ENCODE peak calls at places on chromosome 21, in seven cellular contexts. D, I, U, S, N, X and T are unnamed samples.

GRCh38 chr21:26715116-26715515 is 130.1 kb downstream of the ADAMTS1 start:
- DNase-seq in D (no peak), I (no peak), U (no peak), S (no peak), N (no peak), X (no peak), T (no peak)

GRCh38 chr21:27590271-27590670 is 623.4 kb upstream of the ADAMTS5 start:
- DNase-seq in D (no peak), I (no peak), U (no peak), S (no peak), N (peak), X (no peak), T (no peak)

GRCh38 chr21:33359446-33359845 is 34.7 kb downstream of the IFNAR1 start:
- DNase-seq in D (no peak), I (no peak), U (no peak), S (no peak), N (no peak), X (no peak), T (no peak)

GRCh38 chr21:38806153-38806941 is 618 bp downstream of the ETS2 start:
- DNase-seq in D (peak), I (peak), U (peak), S (no peak), N (no peak), X (peak), T (no peak)

GRCh38 chr21:44052071-44052829 is 40.1 kb downstream of the TRAPPC10 start:
- DNase-seq in D (peak), I (peak), U (no peak), S (no peak), N (no peak), X (no peak), T (no peak)

GRCh38 chr21:39640754-39641153 is 28.0 kb downstream of the B3GALT5 start:
- DNase-seq in D (no peak), I (no peak), U (no peak), S (no peak), N (no peak), X (no peak), T (peak)

GRCh38 chr21:34928637-34929036 is 120.5 kb downstream of the RUNX1 start:
- DNase-seq in D (no peak), I (no peak), U (no peak), S (no peak), N (no peak), X (no peak), T (no peak)

GRCh38 chr21:15508554-15508953 is 221.2 kb upstream of the USP25 start:
- DNase-seq in D (no peak), I (no peak), U (no peak), S (no peak), N (no peak), X (no peak), T (no peak)

GRCh38 chr21:44520326-44521300 is 19.4 kb downstream of the KRTAP10-1 start:
- DNase-seq in D (no peak), I (no peak), U (peak), S (no peak), N (no peak), X (no peak), T (no peak)

GRCh38 chr21:17612023-17612564 is 607 bp downstream of the BTG3 start:
- DNase-seq in D (peak), I (peak), U (peak), S (peak), N (peak), X (peak), T (peak)

GRCh38 chr21:41488080-41488479 is 19.9 kb downstream of the TMPRSS2 start:
- DNase-seq in D (no peak), I (no peak), U (no peak), S (no peak), N (no peak), X (no peak), T (no peak)

GRCh38 chr21:44547656-44548331 is 3.5 kb downstream of the KRTAP10-2 start:
- DNase-seq in D (peak), I (peak), U (no peak), S (no peak), N (no peak), X (no peak), T (no peak)

GRCh38 chr21:44083631-44084291 is 23.4 kb upstream of the PWP2 start:
- DNase-seq in D (peak), I (peak), U (no peak), S (no peak), N (no peak), X (no peak), T (no peak)

GRCh38 chr21:28538987-28539622 is 453.6 kb downstream of the LTN1 start:
- DNase-seq in D (no peak), I (no peak), U (no peak), S (no peak), N (peak), X (no peak), T (no peak)

GRCh38 chr21:39660191-39660590 is 47.5 kb downstream of the B3GALT5 start:
- DNase-seq in D (peak), I (peak), U (no peak), S (no peak), N (peak), X (no peak), T (no peak)

GRCh38 chr21:34820051-34820450 is 151.3 kb downstream of the CLIC6 start:
- DNase-seq in D (no peak), I (peak), U (no peak), S (no peak), N (no peak), X (no peak), T (peak)

GRCh38 chr21:38249256-38249655 is 7.5 kb upstream of the KCNJ15 start:
- DNase-seq in D (no peak), I (no peak), U (no peak), S (no peak), N (no peak), X (peak), T (no peak)

GRCh38 chr21:33021667-33022066 is 4.1 kb upstream of the OLIG2 start:
- DNase-seq in D (peak), I (peak), U (no peak), S (no peak), N (no peak), X (peak), T (no peak)

GRCh38 chr21:33268736-33269441 is 2.7 kb downstream of the IL10RB start:
- DNase-seq in D (no peak), I (no peak), U (no peak), S (peak), N (no peak), X (peak), T (no peak)

GRCh38 chr21:32612999-32613337 is 791 bp upstream of the CFAP298 start:
- DNase-seq in D (no peak), I (no peak), U (no peak), S (no peak), N (no peak), X (no peak), T (no peak)

DNA sequence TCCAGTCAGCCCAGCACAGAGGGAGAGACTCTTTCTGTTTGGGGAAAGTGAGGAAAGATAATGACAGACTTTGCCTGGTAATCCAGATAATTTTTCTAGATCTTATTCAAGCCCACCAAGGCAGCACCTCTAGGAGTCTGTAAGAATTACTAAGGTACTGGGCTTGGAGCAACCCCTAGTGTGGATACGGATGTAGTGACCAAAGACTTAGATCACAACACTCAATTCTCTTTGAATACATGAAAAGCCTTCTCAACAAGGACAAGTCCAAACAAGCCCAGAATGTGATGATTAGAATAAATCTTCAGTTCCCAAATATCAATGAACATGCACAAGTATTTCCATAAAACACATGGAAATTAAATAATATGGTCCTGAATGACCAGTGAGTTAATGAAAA is 206.9 kb downstream of the MRPL39 start:
- DNase-seq in D (no peak), I (no peak), U (no peak), S (no peak), N (no peak), X (no peak), T (no peak)
- TF ChIP-seq CTCF in D (no peak), I (no peak), U (no peak), S (no peak), N (no peak), X (no peak), T (no peak)

GRCh38 chr21:42850866-42851391 is 28.4 kb downstream of the WDR4 start:
- DNase-seq in D (no peak), I (no peak), U (no peak), S (no peak), N (no peak), X (peak), T (peak)
- TF ChIP-seq CTCF in D (no peak), I (no peak), U (no peak), S (peak), N (peak), X (peak), T (peak)

GRCh38 chr21:36784942-36785341 is 86.0 kb downstream of the SIM2 start:
- DNase-seq in D (peak), I (peak), U (no peak), S (no peak), N (no peak), X (no peak), T (no peak)
- TF ChIP-seq CTCF in D (no peak), I (no peak), U (no peak), S (no peak), N (no peak), X (no peak), T (no peak)

DNA sequence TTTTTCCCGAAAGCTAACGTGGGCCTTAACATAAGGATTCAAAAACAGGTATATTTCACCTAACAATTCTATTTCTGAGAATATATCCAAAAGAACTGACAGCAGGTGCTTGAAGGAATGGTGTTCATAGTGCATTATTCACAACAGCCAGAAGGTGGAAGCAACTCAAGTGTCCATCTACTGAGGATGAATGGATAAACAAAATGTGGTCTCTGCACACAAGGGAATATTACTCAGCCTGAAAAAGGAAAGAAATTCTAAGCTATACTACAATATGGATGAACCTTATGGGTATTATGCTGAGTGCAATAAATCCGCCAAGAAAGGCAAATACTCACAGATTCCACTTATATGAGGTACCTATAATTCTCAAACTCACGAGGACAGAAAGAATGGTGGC is 6.1 kb upstream of the RIPPLY3 start:
- DNase-seq in D (no peak), I (peak), U (no peak), S (no peak), N (no peak), X (no peak), T (no peak)
- TF ChIP-seq CTCF in D (no peak), I (no peak), U (no peak), S (no peak), N (no peak), X (no peak), T (no peak)

DNA sequence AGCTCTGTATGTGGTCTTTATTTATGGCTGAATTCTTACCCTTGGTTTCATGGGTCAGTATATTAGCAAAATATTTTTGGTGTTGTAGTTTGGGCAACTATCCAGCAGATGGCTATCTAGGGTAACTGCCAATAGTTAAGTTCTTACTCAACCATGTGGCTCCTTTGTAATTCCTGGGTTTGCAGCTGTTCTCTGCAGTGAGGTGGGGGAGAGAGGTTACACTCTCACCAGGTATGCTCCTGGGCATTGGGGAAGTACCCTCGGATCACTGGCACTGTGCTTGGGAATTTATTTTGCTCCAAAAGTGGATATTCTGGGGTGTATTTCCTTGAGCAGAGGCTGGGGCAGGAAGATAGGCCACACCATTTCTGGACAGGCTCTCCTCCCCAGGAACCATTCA is 436.7 kb upstream of the TMPRSS15 start:
- DNase-seq in D (no peak), I (no peak), U (no peak), S (peak), N (no peak), X (no peak), T (peak)
- TF ChIP-seq CTCF in D (no peak), I (no peak), U (no peak), S (peak), N (no peak), X (no peak), T (peak)

GRCh38 chr21:46317710-46318463 is 5.8 kb downstream of the C21orf58 start:
- DNase-seq in D (no peak), I (no peak), U (no peak), S (no peak), N (no peak), X (no peak), T (peak)

GRCh38 chr21:46311568-46311967 is 12.1 kb downstream of the C21orf58 start:
- DNase-seq in D (no peak), I (no peak), U (no peak), S (no peak), N (no peak), X (no peak), T (no peak)

GRCh38 chr21:46316708-46317324 is 6.9 kb downstream of the C21orf58 start:
- DNase-seq in D (no peak), I (no peak), U (no peak), S (no peak), N (no peak), X (no peak), T (no peak)

GRCh38 chr21:46318464-46318845 is 5.2 kb downstream of the C21orf58 start:
- DNase-seq in D (no peak), I (no peak), U (no peak), S (no peak), N (no peak), X (no peak), T (no peak)

GRCh38 chr21:46314441-46315020 is 9.1 kb downstream of the C21orf58 start:
- DNase-seq in D (no peak), I (no peak), U (no peak), S (no peak), N (no peak), X (no peak), T (no peak)
- TF ChIP-seq CTCF in D (no peak), I (no peak), U (no peak), S (no peak), N (no peak), X (no peak), T (peak)

DNA sequence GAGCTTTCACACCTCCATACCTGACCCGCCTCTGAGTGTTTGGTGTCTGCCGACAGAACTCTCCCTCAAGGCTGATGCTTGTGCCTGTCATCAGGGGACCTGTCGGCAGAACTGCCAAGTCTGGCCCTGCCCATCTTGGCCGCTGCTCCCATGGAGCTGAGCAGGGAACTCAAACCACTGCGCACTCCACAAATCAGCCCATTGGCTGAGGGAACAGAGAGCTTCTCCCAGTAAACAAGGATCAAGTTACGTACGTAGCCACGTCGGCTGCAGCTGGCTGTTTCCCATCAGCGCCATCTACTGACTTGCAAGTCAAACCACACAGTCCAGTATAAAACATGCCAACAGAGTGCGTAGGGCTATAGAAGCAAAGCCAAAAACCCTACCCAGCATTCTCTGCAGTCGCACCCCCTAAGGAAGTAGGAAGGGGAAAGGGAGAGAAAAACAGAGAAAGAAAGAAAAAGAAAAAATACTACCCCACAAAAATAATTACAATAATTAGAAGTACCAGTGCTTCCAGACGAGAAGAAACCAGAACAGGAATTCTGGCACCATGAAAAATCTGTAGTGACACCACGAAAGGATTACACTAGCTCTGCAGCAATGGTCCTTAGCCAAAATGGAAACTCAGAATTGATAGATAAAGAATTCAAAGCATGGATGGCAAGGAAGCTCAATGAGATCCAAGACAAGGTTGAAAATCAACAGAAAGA is 13.1 kb downstream of the KRTAP13-1 start:
- DNase-seq in D (no peak), I (no peak), U (no peak), S (peak), N (peak), X (no peak), T (peak)
- TF ChIP-seq CTCF in D (no peak), I (no peak), U (no peak), S (peak), N (no peak), X (no peak), T (peak)